ENCODE peak calls at places on chromosomes 1 and 21, in four cellular contexts. R, I, C and E are unnamed samples.

GRCh38 chr1:4061521-4062031 is 161.5 kb upstream of the C1orf174 start:
- DNase-seq in R (no peak), I (no peak), C (no peak), E (no peak)

GRCh38 chr1:12016182-12016581 is 3.1 kb upstream of the MIIP start:
- DNase-seq in R (no peak), I (no peak), C (no peak), E (no peak)

GRCh38 chr1:165824269-165824643 is 3.2 kb upstream of the UCK2 start:
- DNase-seq in R (no peak), I (no peak), C (no peak), E (no peak)

GRCh38 chr1:201582261-201582951 is 43.5 kb downstream of the NAV1 start:
- DNase-seq in R (no peak), I (no peak), C (no peak), E (no peak)

GRCh38 chr1:77824083-77824482 is 44.6 kb downstream of the MIGA1 start:
- DNase-seq in R (no peak), I (no peak), C (peak; percentile 9), E (no peak)

GRCh38 chr1:200558866-200559459 is 61.6 kb downstream of the KIF14 start:
- DNase-seq in R (no peak), I (no peak), C (peak; percentile 59), E (no peak)

GRCh38 chr1:53561488-53562115 is 102.4 kb downstream of the DMRTB1 start:
- DNase-seq in R (peak; percentile 12), I (peak; percentile 41), C (no peak), E (no peak)

GRCh38 chr1:213127074-213127473 is 76.0 kb downstream of the RPS6KC1 start:
- DNase-seq in R (no peak), I (no peak), C (no peak), E (no peak)

GRCh38 chr1:110189181-110189580 is 20.9 kb upstream of the KCNC4 start:
- DNase-seq in R (no peak), I (no peak), C (no peak), E (no peak)

GRCh38 chr1:220335668-220336067 is 63.4 kb upstream of the RAB3GAP2 start:
- DNase-seq in R (no peak), I (no peak), C (no peak), E (no peak)

GRCh38 chr1:225811622-225812487 is 1.9 kb downstream of the EPHX1 start:
- DNase-seq in R (no peak), I (no peak), C (peak; percentile 80), E (peak; percentile 37)

GRCh38 chr1:35637401-35637809 is 3.9 kb downstream of the PSMB2 start:
- DNase-seq in R (no peak), I (no peak), C (peak; percentile 50), E (no peak)

GRCh38 chr1:224107282-224107625 is 6.7 kb upstream of the FBXO28 start:
- DNase-seq in R (no peak), I (no peak), C (no peak), E (no peak)

GRCh38 chr1:92933459-92933858 is 27.8 kb downstream of the DIPK1A start:
- DNase-seq in R (no peak), I (no peak), C (no peak), E (no peak)

GRCh38 chr1:203475012-203475981 is at the start of gene PRELP:
- DNase-seq in R (no peak), I (peak; percentile 88), C (peak; percentile 85), E (no peak)

GRCh38 chr1:55812281-55812680 is 597.1 kb upstream of the USP24 start:
- DNase-seq in R (no peak), I (no peak), C (no peak), E (no peak)

GRCh38 chr1:42167611-42168396 is 3.3 kb upstream of the GUCA2A start:
- DNase-seq in R (no peak), I (peak; percentile 58), C (peak; percentile 45), E (no peak)

GRCh38 chr21:35412231-35412630 is 363.1 kb upstream of the RUNX1 start:
- DNase-seq in R (no peak), I (no peak), C (no peak), E (no peak)

GRCh38 chr1:235648954-235649721 is 446 bp downstream of the GNG4 start:
- DNase-seq in R (no peak), I (no peak), C (peak; percentile 92), E (peak; percentile 8)

GRCh38 chr1:17831619-17832018 is 76.5 kb downstream of the ACTL8 start:
- DNase-seq in R (no peak), I (peak; percentile 16), C (peak; percentile 87), E (no peak)

GRCh38 chr1:228039504-228039903 is 32.7 kb downstream of the WNT3A start:
- DNase-seq in R (peak; percentile 2), I (no peak), C (no peak), E (no peak)

GRCh38 chr1:23556661-23557470 is 2.4 kb downstream of the ID3 start:
- DNase-seq in R (no peak), I (no peak), C (peak; percentile 37), E (no peak)

GRCh38 chr1:30751830-30752650 is 5.5 kb downstream of the LAPTM5 start:
- DNase-seq in R (no peak), I (no peak), C (no peak), E (no peak)

GRCh38 chr1:2229032-2229920 is 1.2 kb downstream of the SKI start:
- DNase-seq in R (peak; percentile 86), I (peak; percentile 85), C (peak; percentile 62), E (peak; percentile 74)

GRCh38 chr1:201982923-201983805 is 716 bp downstream of the RNPEP start:
- DNase-seq in R (peak; percentile 55), I (peak; percentile 83), C (peak; percentile 81), E (peak; percentile 47)

GRCh38 chr1:155049651-155050559 is 1.2 kb upstream of the ADAM15 start:
- DNase-seq in R (no peak), I (no peak), C (no peak), E (no peak)

GRCh38 chr1:200290010-200290685 is 119.7 kb downstream of the ZNF281 start:
- DNase-seq in R (no peak), I (no peak), C (peak; percentile 82), E (no peak)

GRCh38 chr1:84422909-84423308 is 24.6 kb downstream of the DNASE2B start:
- DNase-seq in R (no peak), I (no peak), C (no peak), E (no peak)

GRCh38 chr1:44246806-44247205 is 33.5 kb downstream of the DMAP1 start:
- DNase-seq in R (no peak), I (no peak), C (no peak), E (no peak)

GRCh38 chr1:77406661-77407060 is 124.8 kb downstream of the AK5 start:
- DNase-seq in R (no peak), I (no peak), C (no peak), E (no peak)

DNA sequence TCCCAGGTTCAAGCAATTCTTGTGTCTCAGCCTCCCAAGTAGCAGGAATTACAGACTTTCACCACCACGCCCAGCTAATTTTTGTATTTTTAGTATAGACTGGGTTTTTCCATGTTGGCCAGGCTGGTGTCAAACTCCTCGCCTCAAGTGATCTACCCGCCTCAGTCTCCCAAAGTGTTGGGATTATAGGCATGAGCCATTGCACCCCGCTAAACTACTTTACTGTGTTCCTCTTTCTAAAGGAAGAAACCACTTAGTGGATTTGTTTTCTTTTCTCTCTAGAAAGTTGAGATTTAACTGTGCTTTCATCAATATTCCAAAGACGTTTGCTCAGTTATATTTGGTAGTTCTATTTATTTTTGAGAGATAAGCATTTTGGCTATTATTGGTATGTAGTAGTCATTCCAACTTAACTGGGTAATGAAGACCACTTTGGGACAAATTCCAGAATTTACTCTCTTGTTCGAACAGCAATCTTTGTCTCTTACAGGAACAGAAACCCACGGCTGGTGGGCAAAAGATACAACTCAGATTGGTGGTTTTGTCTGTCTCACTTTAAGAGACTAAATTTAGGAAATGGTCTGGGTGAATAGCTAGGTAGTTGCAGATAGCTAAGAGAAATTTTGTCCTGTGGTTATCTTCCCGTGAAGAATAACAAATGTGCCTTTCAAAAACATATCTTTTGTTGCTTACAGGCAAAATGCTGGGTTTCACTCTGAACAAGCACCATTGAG is 103.5 kb upstream of the CD55 start:
- DNase-seq in R (no peak), I (no peak), C (no peak), E (no peak)
- H3K27ac ChIP-seq in R (no peak overlapping the region), I (no peak overlapping the region), C (no peak overlapping the region), E (no peak overlapping the region)

GRCh38 chr1:64545118-64545916 is 75.4 kb downstream of the CACHD1 start:
- DNase-seq in R (no peak), I (no peak), C (no peak), E (no peak)
- H3K27ac ChIP-seq in R (no peak overlapping the region), I (peak overlapping the region; percentile 10), C (no peak overlapping the region), E (no peak overlapping the region)

DNA sequence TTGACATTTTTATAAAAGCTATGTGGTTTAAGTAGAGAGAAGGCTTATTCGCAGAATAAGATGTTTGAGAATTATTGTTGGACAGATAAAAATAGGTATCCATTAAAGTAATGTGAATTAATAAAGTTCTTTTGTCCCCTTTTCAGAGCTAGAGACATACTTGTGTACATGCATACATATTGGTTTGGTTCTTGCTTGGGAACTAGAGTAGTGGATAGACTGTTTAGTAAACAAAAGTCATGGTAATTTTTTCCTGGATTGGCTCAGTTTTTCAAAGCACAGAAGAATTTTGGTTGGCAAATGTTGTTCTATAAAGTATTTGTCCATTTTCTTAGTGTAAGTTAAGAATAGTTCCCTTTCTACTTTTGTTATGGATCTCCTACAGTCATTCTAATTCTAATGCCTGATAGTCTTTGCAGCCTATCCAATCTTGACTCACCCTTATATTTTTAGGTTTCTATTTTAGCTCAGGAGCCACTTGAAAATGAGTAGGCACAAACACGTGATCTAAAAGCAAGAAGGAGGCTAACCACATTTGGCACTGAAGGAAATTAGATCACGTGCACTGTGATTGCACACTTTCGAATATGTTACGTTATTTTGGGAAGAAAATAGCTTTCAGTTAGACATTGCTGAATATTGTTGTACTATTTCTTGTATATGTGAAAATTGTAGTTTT is 47.0 kb downstream of the RABGAP1L start:
- DNase-seq in R (no peak), I (no peak), C (no peak), E (no peak)
- H3K27ac ChIP-seq in R (no peak overlapping the region), I (no peak overlapping the region), C (no peak overlapping the region), E (no peak overlapping the region)

GRCh38 chr1:222073307-222073995 is 331.6 kb upstream of the DUSP10 start:
- DNase-seq in R (no peak), I (no peak), C (no peak), E (no peak)
- H3K27ac ChIP-seq in R (no peak overlapping the region), I (no peak overlapping the region), C (no peak overlapping the region), E (no peak overlapping the region)